ENCODE peak calls at places on chromosomes 3 and 15, in eight cellular contexts. One of them, this sample, is unnamed.

GRCh38 chr15:64975390-64975789 is 14.3 kb downstream of the SPG21 start:
- DNase-seq in suprapubic skin: no peak
- DNase-seq in foreskin fibroblast: peak
- DNase-seq in astrocyte of the cerebellum: no peak
- DNase-seq in neural crest cell: no peak
- DNase-seq in fibroblast of mammary gland: peak
- DNase-seq in lower leg skin: no peak
- DNase-seq in IMR-90: peak
- DNase-seq in this sample: no peak

GRCh38 chr3:176521531-176522175 is 675.6 kb downstream of the TBL1XR1 start:
- DNase-seq in fibroblast of mammary gland: peak
- DNase-seq in IMR-90: peak
- DNase-seq in foreskin fibroblast: peak
- DNase-seq in astrocyte of the cerebellum: no peak
- DNase-seq in neural crest cell: no peak
- DNase-seq in lower leg skin: no peak
- DNase-seq in suprapubic skin: no peak
- DNase-seq in this sample: no peak

GRCh38 chr3:160686955-160687535 is 10.1 kb downstream of the ARL14 start:
- DNase-seq in lower leg skin: no peak
- DNase-seq in neural crest cell: no peak
- DNase-seq in suprapubic skin: no peak
- DNase-seq in fibroblast of mammary gland: peak
- DNase-seq in IMR-90: peak
- DNase-seq in astrocyte of the cerebellum: no peak
- DNase-seq in foreskin fibroblast: peak
- DNase-seq in this sample: no peak

GRCh38 chr3:48034000-48034516 is 17.8 kb upstream of the MAP4 start:
- DNase-seq in IMR-90: peak
- DNase-seq in neural crest cell: no peak
- DNase-seq in astrocyte of the cerebellum: peak
- DNase-seq in foreskin fibroblast: peak
- DNase-seq in fibroblast of mammary gland: peak
- DNase-seq in lower leg skin: no peak
- DNase-seq in suprapubic skin: no peak
- DNase-seq in this sample: no peak

GRCh38 chr3:120770891-120771290 is 28.3 kb downstream of the GTF2E1 start:
- DNase-seq in astrocyte of the cerebellum: no peak
- DNase-seq in lower leg skin: no peak
- DNase-seq in foreskin fibroblast: no peak
- DNase-seq in suprapubic skin: no peak
- DNase-seq in IMR-90: no peak
- DNase-seq in fibroblast of mammary gland: no peak
- DNase-seq in neural crest cell: no peak
- DNase-seq in this sample: no peak

GRCh38 chr15:40092416-40093223 is 16.1 kb downstream of the BMF start:
- DNase-seq in suprapubic skin: no peak
- DNase-seq in neural crest cell: no peak
- DNase-seq in foreskin fibroblast: peak
- DNase-seq in fibroblast of mammary gland: peak
- DNase-seq in IMR-90: peak
- DNase-seq in lower leg skin: peak
- DNase-seq in astrocyte of the cerebellum: peak
- DNase-seq in this sample: no peak

GRCh38 chr3:49839193-49839809 is 17.1 kb downstream of the TRAIP start:
- DNase-seq in foreskin fibroblast: peak
- DNase-seq in astrocyte of the cerebellum: peak
- DNase-seq in neural crest cell: peak
- DNase-seq in lower leg skin: peak
- DNase-seq in fibroblast of mammary gland: peak
- DNase-seq in suprapubic skin: peak
- DNase-seq in IMR-90: peak
- DNase-seq in this sample: no peak

GRCh38 chr15:73991726-73992593 is at the start of gene STOML1:
- DNase-seq in suprapubic skin: peak
- DNase-seq in IMR-90: peak
- DNase-seq in astrocyte of the cerebellum: peak
- DNase-seq in lower leg skin: peak
- DNase-seq in neural crest cell: peak
- DNase-seq in fibroblast of mammary gland: peak
- DNase-seq in foreskin fibroblast: peak
- DNase-seq in this sample: peak

GRCh38 chr3:152385761-152386160 is 117.0 kb downstream of the MBNL1 start:
- DNase-seq in foreskin fibroblast: peak
- DNase-seq in astrocyte of the cerebellum: no peak
- DNase-seq in lower leg skin: no peak
- DNase-seq in IMR-90: peak
- DNase-seq in fibroblast of mammary gland: peak
- DNase-seq in neural crest cell: no peak
- DNase-seq in suprapubic skin: no peak
- DNase-seq in this sample: no peak

GRCh38 chr3:127339943-127340861 is 52.4 kb upstream of the PRR20G start:
- DNase-seq in fibroblast of mammary gland: no peak
- DNase-seq in neural crest cell: no peak
- DNase-seq in lower leg skin: peak
- DNase-seq in IMR-90: no peak
- DNase-seq in foreskin fibroblast: no peak
- DNase-seq in suprapubic skin: no peak
- DNase-seq in astrocyte of the cerebellum: no peak
- DNase-seq in this sample: peak

GRCh38 chr3:149886957-149887356 is 73.9 kb downstream of the RNF13 start:
- DNase-seq in fibroblast of mammary gland: no peak
- DNase-seq in IMR-90: no peak
- DNase-seq in suprapubic skin: no peak
- DNase-seq in astrocyte of the cerebellum: no peak
- DNase-seq in neural crest cell: no peak
- DNase-seq in foreskin fibroblast: no peak
- DNase-seq in lower leg skin: no peak
- DNase-seq in this sample: no peak
- TF ChIP-seq CTCF in fibroblast of mammary gland: no peak
- TF ChIP-seq CTCF in IMR-90: no peak
- TF ChIP-seq CTCF in suprapubic skin: no peak
- TF ChIP-seq CTCF in astrocyte of the cerebellum: no peak
- TF ChIP-seq CTCF in neural crest cell: peak
- TF ChIP-seq CTCF in foreskin fibroblast: no peak
- TF ChIP-seq CTCF in lower leg skin: no peak
- TF ChIP-seq CTCF in this sample: no peak

GRCh38 chr15:66007663-66008262 is 138.5 kb downstream of the RAB11A start:
- DNase-seq in foreskin fibroblast: no peak
- DNase-seq in suprapubic skin: no peak
- DNase-seq in lower leg skin: no peak
- DNase-seq in fibroblast of mammary gland: no peak
- DNase-seq in neural crest cell: no peak
- DNase-seq in astrocyte of the cerebellum: no peak
- DNase-seq in IMR-90: no peak
- DNase-seq in this sample: no peak
- TF ChIP-seq CTCF in foreskin fibroblast: no peak
- TF ChIP-seq CTCF in suprapubic skin: no peak
- TF ChIP-seq CTCF in lower leg skin: no peak
- TF ChIP-seq CTCF in fibroblast of mammary gland: peak
- TF ChIP-seq CTCF in neural crest cell: no peak
- TF ChIP-seq CTCF in astrocyte of the cerebellum: no peak
- TF ChIP-seq CTCF in IMR-90: no peak
- TF ChIP-seq CTCF in this sample: peak

DNA sequence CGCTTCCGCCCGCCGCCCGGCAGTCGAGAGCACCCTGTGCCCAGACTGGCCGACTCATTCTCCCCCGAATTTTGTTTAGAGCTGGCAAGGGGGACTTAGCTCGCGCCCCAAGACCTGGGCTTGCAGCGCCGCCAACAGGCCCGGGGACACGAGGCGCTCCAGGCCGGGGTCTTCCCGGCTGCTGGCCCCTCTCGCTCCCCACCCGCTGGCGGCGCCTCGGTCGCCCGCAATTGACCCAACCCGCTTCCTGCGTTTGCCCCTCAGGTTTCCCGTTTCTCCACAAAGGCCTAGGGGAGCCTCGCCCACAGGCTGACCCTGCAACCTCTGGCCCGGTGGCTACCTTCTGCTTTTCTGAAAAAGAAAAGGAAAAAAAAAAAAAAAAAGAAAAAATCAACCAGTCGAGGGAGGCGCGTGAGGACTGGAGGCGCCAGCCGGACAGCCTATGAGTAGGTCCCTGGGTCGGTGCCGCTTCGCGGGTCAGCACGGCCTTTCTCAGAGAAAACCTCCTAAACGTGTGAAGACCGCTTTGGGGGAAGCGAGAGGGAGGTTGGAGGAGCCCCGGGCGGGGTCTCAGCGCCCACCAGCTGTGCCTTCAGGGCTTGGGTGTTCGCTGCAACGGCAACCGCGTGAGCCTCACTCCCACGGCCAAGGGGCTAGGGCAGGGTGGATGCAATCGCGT is 7.2 kb downstream of the FOXL2 start:
- DNase-seq in IMR-90: no peak
- DNase-seq in foreskin fibroblast: no peak
- DNase-seq in lower leg skin: no peak
- DNase-seq in fibroblast of mammary gland: no peak
- DNase-seq in neural crest cell: no peak
- DNase-seq in suprapubic skin: no peak
- DNase-seq in astrocyte of the cerebellum: no peak
- DNase-seq in this sample: no peak
- TF ChIP-seq CTCF in IMR-90: no peak
- TF ChIP-seq CTCF in foreskin fibroblast: no peak
- TF ChIP-seq CTCF in lower leg skin: no peak
- TF ChIP-seq CTCF in fibroblast of mammary gland: no peak
- TF ChIP-seq CTCF in neural crest cell: peak
- TF ChIP-seq CTCF in suprapubic skin: no peak
- TF ChIP-seq CTCF in astrocyte of the cerebellum: no peak
- TF ChIP-seq CTCF in this sample: no peak

GRCh38 chr15:72588096-72588495 is 66.4 kb upstream of the GOLGA6B start:
- DNase-seq in foreskin fibroblast: no peak
- DNase-seq in astrocyte of the cerebellum: no peak
- DNase-seq in neural crest cell: no peak
- DNase-seq in suprapubic skin: no peak
- DNase-seq in lower leg skin: no peak
- DNase-seq in IMR-90: no peak
- DNase-seq in fibroblast of mammary gland: no peak
- DNase-seq in this sample: no peak

GRCh38 chr15:72585025-72585424 is 69.5 kb upstream of the GOLGA6B start:
- DNase-seq in fibroblast of mammary gland: no peak
- DNase-seq in astrocyte of the cerebellum: no peak
- DNase-seq in foreskin fibroblast: no peak
- DNase-seq in lower leg skin: no peak
- DNase-seq in suprapubic skin: no peak
- DNase-seq in IMR-90: no peak
- DNase-seq in neural crest cell: no peak
- DNase-seq in this sample: no peak

GRCh38 chr15:72590427-72590826 is 64.1 kb upstream of the GOLGA6B start:
- DNase-seq in IMR-90: no peak
- DNase-seq in lower leg skin: no peak
- DNase-seq in fibroblast of mammary gland: no peak
- DNase-seq in suprapubic skin: no peak
- DNase-seq in neural crest cell: no peak
- DNase-seq in astrocyte of the cerebellum: no peak
- DNase-seq in foreskin fibroblast: no peak
- DNase-seq in this sample: no peak

GRCh38 chr15:72584006-72584405 is 70.5 kb upstream of the GOLGA6B start:
- DNase-seq in lower leg skin: no peak
- DNase-seq in foreskin fibroblast: peak
- DNase-seq in neural crest cell: no peak
- DNase-seq in suprapubic skin: no peak
- DNase-seq in astrocyte of the cerebellum: no peak
- DNase-seq in fibroblast of mammary gland: no peak
- DNase-seq in IMR-90: peak
- DNase-seq in this sample: no peak

GRCh38 chr15:72585659-72586058 is 68.8 kb upstream of the GOLGA6B start:
- DNase-seq in lower leg skin: no peak
- DNase-seq in foreskin fibroblast: peak
- DNase-seq in fibroblast of mammary gland: peak
- DNase-seq in suprapubic skin: no peak
- DNase-seq in neural crest cell: no peak
- DNase-seq in IMR-90: peak
- DNase-seq in astrocyte of the cerebellum: peak
- DNase-seq in this sample: no peak
- TF ChIP-seq CTCF in lower leg skin: no peak
- TF ChIP-seq CTCF in foreskin fibroblast: peak
- TF ChIP-seq CTCF in fibroblast of mammary gland: peak
- TF ChIP-seq CTCF in suprapubic skin: no peak
- TF ChIP-seq CTCF in neural crest cell: no peak
- TF ChIP-seq CTCF in IMR-90: peak
- TF ChIP-seq CTCF in astrocyte of the cerebellum: peak
- TF ChIP-seq CTCF in this sample: no peak

DNA sequence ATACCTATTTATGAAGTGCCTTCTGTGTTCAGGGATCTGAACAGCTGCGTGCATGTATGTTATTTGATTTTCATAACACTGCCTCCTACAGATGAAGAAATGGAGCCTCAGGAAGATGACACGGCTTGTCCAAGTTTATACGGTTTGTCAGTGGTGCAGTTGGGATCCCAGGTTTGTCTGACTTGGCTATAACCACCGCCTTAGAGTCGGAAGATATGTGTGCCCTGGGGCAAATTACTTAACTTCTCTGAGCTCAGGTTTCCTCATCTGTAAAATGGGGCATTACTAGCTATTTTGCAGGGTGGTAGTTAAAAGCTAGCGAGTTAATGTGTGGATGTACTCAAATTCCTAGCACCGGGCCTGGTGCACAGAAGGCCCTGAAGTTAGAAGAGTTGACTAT is 54.1 kb upstream of the ANP32A start:
- DNase-seq in suprapubic skin: no peak
- DNase-seq in neural crest cell: no peak
- DNase-seq in fibroblast of mammary gland: no peak
- DNase-seq in foreskin fibroblast: no peak
- DNase-seq in lower leg skin: no peak
- DNase-seq in IMR-90: no peak
- DNase-seq in astrocyte of the cerebellum: no peak
- DNase-seq in this sample: no peak
- TF ChIP-seq CTCF in suprapubic skin: no peak
- TF ChIP-seq CTCF in neural crest cell: no peak
- TF ChIP-seq CTCF in fibroblast of mammary gland: no peak
- TF ChIP-seq CTCF in foreskin fibroblast: no peak
- TF ChIP-seq CTCF in lower leg skin: no peak
- TF ChIP-seq CTCF in IMR-90: no peak
- TF ChIP-seq CTCF in astrocyte of the cerebellum: no peak
- TF ChIP-seq CTCF in this sample: no peak

GRCh38 chr3:78165876-78166275 is 1126.0 kb downstream of the ROBO2 start:
- DNase-seq in astrocyte of the cerebellum: no peak
- DNase-seq in foreskin fibroblast: no peak
- DNase-seq in suprapubic skin: no peak
- DNase-seq in lower leg skin: no peak
- DNase-seq in fibroblast of mammary gland: no peak
- DNase-seq in IMR-90: no peak
- DNase-seq in neural crest cell: no peak
- DNase-seq in this sample: no peak
- TF ChIP-seq CTCF in astrocyte of the cerebellum: peak
- TF ChIP-seq CTCF in foreskin fibroblast: peak
- TF ChIP-seq CTCF in suprapubic skin: no peak
- TF ChIP-seq CTCF in lower leg skin: no peak
- TF ChIP-seq CTCF in fibroblast of mammary gland: peak
- TF ChIP-seq CTCF in IMR-90: peak
- TF ChIP-seq CTCF in neural crest cell: peak
- TF ChIP-seq CTCF in this sample: peak